ENCODE peak calls at places on chromosomes 12 and 14, in seven cellular contexts. W, T, D, L, Z, V and O are unnamed samples.

GRCh38 chr12:14473707-14474287 is 93.9 kb downstream of the PLBD1 start:
- DNase-seq in Z (no peak), V (no peak), W (no peak), T (peak), L (peak), D (peak), O (peak)

GRCh38 chr12:29889737-29890136 is 106.0 kb upstream of the TMTC1 start:
- DNase-seq in D (peak), W (no peak), L (peak), Z (no peak), T (peak), V (peak), O (peak)

GRCh38 chr12:55314043-55314442 is at the start of gene OR6C1:
- DNase-seq in L (no peak), D (no peak), Z (no peak), V (no peak), W (no peak), T (no peak), O (no peak)

GRCh38 chr12:25552681-25553080 is 402 bp downstream of the LMNTD1 start:
- DNase-seq in V (no peak), Z (no peak), D (no peak), T (no peak), L (no peak), W (no peak), O (no peak)

GRCh38 chr12:27549801-27550652 is 26.0 kb downstream of the PPFIBP1 start:
- DNase-seq in W (peak), V (peak), L (peak), D (peak), Z (no peak), T (peak), O (peak)

GRCh38 chr14:104732355-104732804 is 8.4 kb downstream of the ADSS1 start:
- DNase-seq in D (no peak), T (no peak), L (no peak), W (no peak), Z (no peak), V (no peak), O (no peak)

GRCh38 chr12:97960741-97961608 is 498.4 kb downstream of the RMST start:
- DNase-seq in L (peak), D (peak), Z (no peak), W (peak), T (peak), V (no peak), O (peak)

GRCh38 chr12:131066207-131066885 is 112.6 kb downstream of the ADGRD1 start:
- DNase-seq in T (no peak), Z (no peak), D (no peak), W (no peak), V (no peak), L (no peak), O (no peak)

GRCh38 chr12:78406776-78407335 is 457.7 kb upstream of the SYT1 start:
- DNase-seq in T (no peak), D (peak), Z (no peak), W (no peak), V (no peak), L (no peak), O (peak)

GRCh38 chr12:68007466-68007865 is 18.2 kb downstream of the IFNG-AS1 start:
- DNase-seq in D (peak), Z (no peak), L (no peak), T (no peak), W (no peak), V (peak), O (peak)

GRCh38 chr14:93903342-93904184 is 23.6 kb upstream of the FAM181A start:
- DNase-seq in T (peak), Z (no peak), D (no peak), W (no peak), L (no peak), V (no peak), O (no peak)

GRCh38 chr12:119803391-119803791 is 73.7 kb downstream of the CIT start:
- DNase-seq in D (peak), V (peak), L (no peak), W (no peak), Z (no peak), T (no peak), O (peak)

GRCh38 chr14:68193970-68194634 is 374.5 kb downstream of the RAD51B start:
- DNase-seq in L (no peak), W (no peak), T (no peak), D (peak), V (no peak), Z (no peak), O (no peak)

GRCh38 chr12:132023658-132024057 is 73.9 kb downstream of the EP400 start:
- DNase-seq in L (no peak), W (no peak), V (no peak), T (no peak), D (no peak), Z (no peak), O (no peak)

GRCh38 chr12:30640392-30640791 is 55.3 kb downstream of the IPO8 start:
- DNase-seq in D (no peak), V (no peak), L (no peak), T (no peak), Z (no peak), W (no peak), O (no peak)

GRCh38 chr14:33634631-33635030 is 316.2 kb downstream of the EGLN3 start:
- DNase-seq in L (no peak), T (peak), Z (no peak), V (no peak), W (no peak), D (no peak), O (peak)

GRCh38 chr12:50842637-50843493 is at the start of gene TMPRSS12:
- DNase-seq in W (no peak), Z (no peak), T (no peak), L (no peak), D (peak), V (no peak), O (no peak)

GRCh38 chr12:14665354-14666348 is 30.7 kb downstream of the GUCY2C start:
- DNase-seq in V (no peak), W (no peak), D (no peak), Z (no peak), L (no peak), T (no peak), O (no peak)

GRCh38 chr12:96743606-96744005 is 163.5 kb upstream of the NEDD1 start:
- DNase-seq in W (no peak), D (peak), Z (no peak), T (peak), L (no peak), V (no peak), O (no peak)

GRCh38 chr12:131681257-131681620 is 29.7 kb upstream of the SFSWAP start:
- DNase-seq in L (no peak), T (no peak), Z (no peak), D (no peak), W (no peak), V (no peak), O (no peak)

GRCh38 chr14:44009642-44010041 is 497.4 kb downstream of the FSCB start:
- DNase-seq in D (no peak), W (no peak), Z (no peak), L (no peak), T (no peak), V (no peak), O (no peak)

GRCh38 chr14:54838931-54839512 is 63.6 kb downstream of the GCH1 start:
- DNase-seq in Z (no peak), W (no peak), D (no peak), T (no peak), V (no peak), L (no peak), O (no peak)

GRCh38 chr14:34081126-34081575 is 130.3 kb upstream of the EGLN3 start:
- DNase-seq in T (peak), D (peak), V (no peak), W (no peak), Z (no peak), L (no peak), O (peak)

GRCh38 chr14:35689000-35689460 is 120.1 kb downstream of the RALGAPA1 start:
- DNase-seq in W (no peak), V (no peak), L (no peak), Z (no peak), D (no peak), T (no peak), O (no peak)

GRCh38 chr14:38755036-38755435 is 348.0 kb downstream of the SEC23A start:
- DNase-seq in L (no peak), Z (no peak), D (no peak), V (no peak), T (no peak), W (no peak), O (no peak)

GRCh38 chr14:101119830-101120571 is 216.5 kb upstream of the RTL1 start:
- DNase-seq in V (no peak), T (no peak), Z (no peak), L (no peak), D (no peak), W (no peak), O (no peak)

GRCh38 chr14:104109731-104110361 is 24.3 kb downstream of the ASPG start:
- DNase-seq in T (no peak), Z (no peak), V (no peak), W (no peak), L (no peak), D (no peak), O (no peak)

GRCh38 chr12:108696111-108696995 is 35.0 kb downstream of the CORO1C start:
- DNase-seq in Z (no peak), V (peak), W (peak), D (peak), T (peak), L (no peak), O (peak)

GRCh38 chr12:4118017-4118510 is 155.5 kb upstream of the CCND2 start:
- DNase-seq in W (no peak), V (peak), T (no peak), Z (no peak), L (no peak), D (peak), O (peak)

GRCh38 chr14:75559451-75560187 is 18.8 kb upstream of the FLVCR2 start:
- DNase-seq in L (no peak), T (peak), V (peak), D (peak), W (peak), Z (peak), O (peak)

GRCh38 chr14:85532981-85533820 is 3.3 kb downstream of the FLRT2 start:
- DNase-seq in D (peak), V (peak), W (no peak), T (peak), Z (no peak), L (peak), O (peak)

GRCh38 chr14:102481791-102482238 is 27.8 kb downstream of the ANKRD9 start:
- DNase-seq in T (peak), Z (no peak), L (no peak), D (no peak), V (no peak), W (no peak), O (no peak)

GRCh38 chr12:42716521-42716920 is 127.0 kb upstream of the PRICKLE1 start:
- DNase-seq in L (no peak), Z (no peak), T (no peak), W (no peak), D (peak), V (no peak), O (peak)

GRCh38 chr12:64583395-64584172 is 26.7 kb upstream of the RASSF3 start:
- DNase-seq in Z (no peak), D (peak), W (no peak), V (no peak), T (no peak), L (no peak), O (peak)

GRCh38 chr12:27913999-27914614 is 58.4 kb downstream of the PTHLH start:
- DNase-seq in V (no peak), W (no peak), Z (no peak), T (no peak), D (no peak), L (no peak), O (no peak)

GRCh38 chr12:19971881-19972280 is 396.5 kb upstream of the PDE3A start:
- DNase-seq in L (no peak), D (no peak), W (no peak), Z (no peak), V (no peak), T (no peak), O (no peak)

GRCh38 chr14:32077081-32078029 is at the start of gene ARHGAP5:
- DNase-seq in W (peak), L (no peak), T (no peak), V (no peak), D (peak), Z (no peak), O (peak)

GRCh38 chr14:68307769-68308168 is 485.1 kb downstream of the ZFP36L1 start:
- DNase-seq in W (no peak), D (peak), T (no peak), V (peak), Z (no peak), L (no peak), O (no peak)